ENCODE peak calls at places on chromosomes 2 and 18, in eight cellular contexts. One of them, this sample, is unnamed.

GRCh38 chr2:176178271-176178806 is 10.1 kb upstream of the HOXD1 start:
- DNase-seq in Daoy: peak; percentile 56
- DNase-seq in ELR: no peak
- DNase-seq in iris pigment epithelial cell: no peak
- DNase-seq in NCI-H1092 treated with DMSO at 0.1 percent for 48 hours: no peak
- DNase-seq in DMS153: no peak
- DNase-seq in stimulated activated CD8-positive, alpha-beta memory T cell treated with anti-CD3 and anti-CD28 coated beads, Interleukin-12 subunit alpha, Interleukin-12 subunit beta, amount 100 ng/mL, for 4 hours: no peak
- DNase-seq in SK-N-MC: no peak
- DNase-seq in this sample: no peak

GRCh38 chr2:218896501-218897393 is 16.1 kb downstream of the WNT10A start:
- DNase-seq in Daoy: peak; percentile 91
- DNase-seq in ELR: peak; percentile 46
- DNase-seq in iris pigment epithelial cell: peak; percentile 46
- DNase-seq in NCI-H1092 treated with DMSO at 0.1 percent for 48 hours: peak; percentile 16
- DNase-seq in DMS153: peak; percentile 15
- DNase-seq in stimulated activated CD8-positive, alpha-beta memory T cell treated with anti-CD3 and anti-CD28 coated beads, Interleukin-12 subunit alpha, Interleukin-12 subunit beta, amount 100 ng/mL, for 4 hours: peak; percentile 78
- DNase-seq in SK-N-MC: no peak
- DNase-seq in this sample: no peak

GRCh38 chr2:66440011-66440542 is 5.2 kb downstream of the MEIS1 start:
- DNase-seq in Daoy: no peak
- DNase-seq in ELR: peak; percentile 53
- DNase-seq in iris pigment epithelial cell: no peak
- DNase-seq in NCI-H1092 treated with DMSO at 0.1 percent for 48 hours: no peak
- DNase-seq in DMS153: no peak
- DNase-seq in stimulated activated CD8-positive, alpha-beta memory T cell treated with anti-CD3 and anti-CD28 coated beads, Interleukin-12 subunit alpha, Interleukin-12 subunit beta, amount 100 ng/mL, for 4 hours: no peak
- DNase-seq in SK-N-MC: no peak
- DNase-seq in this sample: no peak

GRCh38 chr2:238527565-238527964 is 100.8 kb downstream of the ASB1 start:
- DNase-seq in Daoy: no peak
- DNase-seq in ELR: peak; percentile 74
- DNase-seq in iris pigment epithelial cell: no peak
- DNase-seq in NCI-H1092 treated with DMSO at 0.1 percent for 48 hours: no peak
- DNase-seq in DMS153: no peak
- DNase-seq in stimulated activated CD8-positive, alpha-beta memory T cell treated with anti-CD3 and anti-CD28 coated beads, Interleukin-12 subunit alpha, Interleukin-12 subunit beta, amount 100 ng/mL, for 4 hours: no peak
- DNase-seq in SK-N-MC: no peak
- DNase-seq in this sample: no peak

GRCh38 chr2:229407170-229407569 is 136.1 kb upstream of the PID1 start:
- DNase-seq in Daoy: peak; percentile 72
- DNase-seq in ELR: peak; percentile 94
- DNase-seq in iris pigment epithelial cell: peak; percentile 99
- DNase-seq in NCI-H1092 treated with DMSO at 0.1 percent for 48 hours: no peak
- DNase-seq in DMS153: peak; percentile 84
- DNase-seq in stimulated activated CD8-positive, alpha-beta memory T cell treated with anti-CD3 and anti-CD28 coated beads, Interleukin-12 subunit alpha, Interleukin-12 subunit beta, amount 100 ng/mL, for 4 hours: no peak
- DNase-seq in SK-N-MC: no peak
- DNase-seq in this sample: peak; percentile 96

GRCh38 chr2:36859366-36859792 is 107.0 kb downstream of the STRN start:
- DNase-seq in Daoy: no peak
- DNase-seq in ELR: no peak
- DNase-seq in iris pigment epithelial cell: peak; percentile 8
- DNase-seq in NCI-H1092 treated with DMSO at 0.1 percent for 48 hours: no peak
- DNase-seq in DMS153: no peak
- DNase-seq in stimulated activated CD8-positive, alpha-beta memory T cell treated with anti-CD3 and anti-CD28 coated beads, Interleukin-12 subunit alpha, Interleukin-12 subunit beta, amount 100 ng/mL, for 4 hours: no peak
- DNase-seq in SK-N-MC: no peak
- DNase-seq in this sample: no peak

GRCh38 chr2:206392118-206392517 is 51.2 kb upstream of the ADAM23 start:
- DNase-seq in Daoy: peak; percentile 41
- DNase-seq in ELR: peak; percentile 64
- DNase-seq in iris pigment epithelial cell: peak; percentile 74
- DNase-seq in NCI-H1092 treated with DMSO at 0.1 percent for 48 hours: peak; percentile 20
- DNase-seq in DMS153: no peak
- DNase-seq in stimulated activated CD8-positive, alpha-beta memory T cell treated with anti-CD3 and anti-CD28 coated beads, Interleukin-12 subunit alpha, Interleukin-12 subunit beta, amount 100 ng/mL, for 4 hours: no peak
- DNase-seq in SK-N-MC: no peak
- DNase-seq in this sample: no peak

GRCh38 chr2:138396843-138397242 is 104.7 kb upstream of the SPOPL start:
- DNase-seq in Daoy: no peak
- DNase-seq in ELR: no peak
- DNase-seq in iris pigment epithelial cell: no peak
- DNase-seq in NCI-H1092 treated with DMSO at 0.1 percent for 48 hours: no peak
- DNase-seq in DMS153: no peak
- DNase-seq in stimulated activated CD8-positive, alpha-beta memory T cell treated with anti-CD3 and anti-CD28 coated beads, Interleukin-12 subunit alpha, Interleukin-12 subunit beta, amount 100 ng/mL, for 4 hours: no peak
- DNase-seq in SK-N-MC: no peak
- DNase-seq in this sample: no peak

GRCh38 chr2:105114551-105114950 is 76.7 kb downstream of the MRPS9 start:
- DNase-seq in Daoy: peak; percentile 53
- DNase-seq in ELR: peak; percentile 75
- DNase-seq in iris pigment epithelial cell: peak; percentile 70
- DNase-seq in NCI-H1092 treated with DMSO at 0.1 percent for 48 hours: peak; percentile 56
- DNase-seq in DMS153: peak; percentile 3
- DNase-seq in stimulated activated CD8-positive, alpha-beta memory T cell treated with anti-CD3 and anti-CD28 coated beads, Interleukin-12 subunit alpha, Interleukin-12 subunit beta, amount 100 ng/mL, for 4 hours: no peak
- DNase-seq in SK-N-MC: peak; percentile 28
- DNase-seq in this sample: peak; percentile 26

GRCh38 chr2:20496942-20497341 is 50.1 kb downstream of the RHOB start:
- DNase-seq in Daoy: no peak
- DNase-seq in ELR: no peak
- DNase-seq in iris pigment epithelial cell: no peak
- DNase-seq in NCI-H1092 treated with DMSO at 0.1 percent for 48 hours: no peak
- DNase-seq in DMS153: no peak
- DNase-seq in stimulated activated CD8-positive, alpha-beta memory T cell treated with anti-CD3 and anti-CD28 coated beads, Interleukin-12 subunit alpha, Interleukin-12 subunit beta, amount 100 ng/mL, for 4 hours: no peak
- DNase-seq in SK-N-MC: no peak
- DNase-seq in this sample: no peak

GRCh38 chr2:47778698-47779415 is 4.1 kb upstream of the MSH6 start:
- DNase-seq in Daoy: no peak
- DNase-seq in ELR: no peak
- DNase-seq in iris pigment epithelial cell: no peak
- DNase-seq in NCI-H1092 treated with DMSO at 0.1 percent for 48 hours: no peak
- DNase-seq in DMS153: no peak
- DNase-seq in stimulated activated CD8-positive, alpha-beta memory T cell treated with anti-CD3 and anti-CD28 coated beads, Interleukin-12 subunit alpha, Interleukin-12 subunit beta, amount 100 ng/mL, for 4 hours: no peak
- DNase-seq in SK-N-MC: no peak
- DNase-seq in this sample: no peak

GRCh38 chr2:39338502-39338901 is 94.7 kb upstream of the CDKL4 start:
- DNase-seq in Daoy: no peak
- DNase-seq in ELR: no peak
- DNase-seq in iris pigment epithelial cell: no peak
- DNase-seq in NCI-H1092 treated with DMSO at 0.1 percent for 48 hours: no peak
- DNase-seq in DMS153: no peak
- DNase-seq in stimulated activated CD8-positive, alpha-beta memory T cell treated with anti-CD3 and anti-CD28 coated beads, Interleukin-12 subunit alpha, Interleukin-12 subunit beta, amount 100 ng/mL, for 4 hours: no peak
- DNase-seq in SK-N-MC: no peak
- DNase-seq in this sample: no peak

GRCh38 chr2:55862673-55863390 is 60.8 kb downstream of the EFEMP1 start:
- DNase-seq in Daoy: peak; percentile 94
- DNase-seq in ELR: peak; percentile 99
- DNase-seq in iris pigment epithelial cell: peak; percentile 100
- DNase-seq in NCI-H1092 treated with DMSO at 0.1 percent for 48 hours: no peak
- DNase-seq in DMS153: no peak
- DNase-seq in stimulated activated CD8-positive, alpha-beta memory T cell treated with anti-CD3 and anti-CD28 coated beads, Interleukin-12 subunit alpha, Interleukin-12 subunit beta, amount 100 ng/mL, for 4 hours: no peak
- DNase-seq in SK-N-MC: no peak
- DNase-seq in this sample: no peak

GRCh38 chr2:68936889-68937288 is 15.8 kb downstream of the GKN2 start:
- DNase-seq in Daoy: peak; percentile 42
- DNase-seq in ELR: peak; percentile 34
- DNase-seq in iris pigment epithelial cell: peak; percentile 43
- DNase-seq in NCI-H1092 treated with DMSO at 0.1 percent for 48 hours: no peak
- DNase-seq in DMS153: no peak
- DNase-seq in stimulated activated CD8-positive, alpha-beta memory T cell treated with anti-CD3 and anti-CD28 coated beads, Interleukin-12 subunit alpha, Interleukin-12 subunit beta, amount 100 ng/mL, for 4 hours: no peak
- DNase-seq in SK-N-MC: no peak
- DNase-seq in this sample: no peak

GRCh38 chr2:181679544-181679979 is 755 bp downstream of the NEUROD1 start:
- DNase-seq in Daoy: no peak
- DNase-seq in ELR: no peak
- DNase-seq in iris pigment epithelial cell: no peak
- DNase-seq in NCI-H1092 treated with DMSO at 0.1 percent for 48 hours: no peak
- DNase-seq in DMS153: no peak
- DNase-seq in stimulated activated CD8-positive, alpha-beta memory T cell treated with anti-CD3 and anti-CD28 coated beads, Interleukin-12 subunit alpha, Interleukin-12 subunit beta, amount 100 ng/mL, for 4 hours: no peak
- DNase-seq in SK-N-MC: no peak
- DNase-seq in this sample: no peak

GRCh38 chr2:212177724-212178123 is 360.9 kb downstream of the ERBB4 start:
- DNase-seq in Daoy: no peak
- DNase-seq in ELR: peak; percentile 44
- DNase-seq in iris pigment epithelial cell: peak; percentile 27
- DNase-seq in NCI-H1092 treated with DMSO at 0.1 percent for 48 hours: no peak
- DNase-seq in DMS153: no peak
- DNase-seq in stimulated activated CD8-positive, alpha-beta memory T cell treated with anti-CD3 and anti-CD28 coated beads, Interleukin-12 subunit alpha, Interleukin-12 subunit beta, amount 100 ng/mL, for 4 hours: no peak
- DNase-seq in SK-N-MC: no peak
- DNase-seq in this sample: no peak

GRCh38 chr2:217853301-217853881 is 149.4 kb downstream of the TNS1 start:
- DNase-seq in Daoy: no peak
- DNase-seq in ELR: peak; percentile 28
- DNase-seq in iris pigment epithelial cell: peak; percentile 55
- DNase-seq in NCI-H1092 treated with DMSO at 0.1 percent for 48 hours: no peak
- DNase-seq in DMS153: no peak
- DNase-seq in stimulated activated CD8-positive, alpha-beta memory T cell treated with anti-CD3 and anti-CD28 coated beads, Interleukin-12 subunit alpha, Interleukin-12 subunit beta, amount 100 ng/mL, for 4 hours: no peak
- DNase-seq in SK-N-MC: no peak
- DNase-seq in this sample: no peak

GRCh38 chr2:96816836-96817702 is 1.0 kb downstream of the CNNM3 start:
- DNase-seq in Daoy: peak; percentile 28
- DNase-seq in ELR: peak; percentile 42
- DNase-seq in iris pigment epithelial cell: peak; percentile 47
- DNase-seq in NCI-H1092 treated with DMSO at 0.1 percent for 48 hours: peak; percentile 29
- DNase-seq in DMS153: no peak
- DNase-seq in stimulated activated CD8-positive, alpha-beta memory T cell treated with anti-CD3 and anti-CD28 coated beads, Interleukin-12 subunit alpha, Interleukin-12 subunit beta, amount 100 ng/mL, for 4 hours: no peak
- DNase-seq in SK-N-MC: no peak
- DNase-seq in this sample: no peak

GRCh38 chr2:237156131-237156856 is 70.6 kb downstream of the COPS8 start:
- DNase-seq in Daoy: peak; percentile 86
- DNase-seq in ELR: peak; percentile 91
- DNase-seq in iris pigment epithelial cell: peak; percentile 92
- DNase-seq in NCI-H1092 treated with DMSO at 0.1 percent for 48 hours: no peak
- DNase-seq in DMS153: no peak
- DNase-seq in stimulated activated CD8-positive, alpha-beta memory T cell treated with anti-CD3 and anti-CD28 coated beads, Interleukin-12 subunit alpha, Interleukin-12 subunit beta, amount 100 ng/mL, for 4 hours: peak; percentile 19
- DNase-seq in SK-N-MC: no peak
- DNase-seq in this sample: peak; percentile 79

GRCh38 chr2:17830053-17831034 is 14.1 kb downstream of the MSGN1 start:
- DNase-seq in Daoy: peak; percentile 70
- DNase-seq in ELR: peak; percentile 60
- DNase-seq in iris pigment epithelial cell: peak; percentile 65
- DNase-seq in NCI-H1092 treated with DMSO at 0.1 percent for 48 hours: peak; percentile 63
- DNase-seq in DMS153: peak; percentile 71
- DNase-seq in stimulated activated CD8-positive, alpha-beta memory T cell treated with anti-CD3 and anti-CD28 coated beads, Interleukin-12 subunit alpha, Interleukin-12 subunit beta, amount 100 ng/mL, for 4 hours: no peak
- DNase-seq in SK-N-MC: peak; percentile 20
- DNase-seq in this sample: peak; percentile 33

GRCh38 chr18:3424280-3424890 is 25.6 kb upstream of the TGIF1 start:
- DNase-seq in Daoy: no peak
- DNase-seq in ELR: no peak
- DNase-seq in iris pigment epithelial cell: peak; percentile 42
- DNase-seq in NCI-H1092 treated with DMSO at 0.1 percent for 48 hours: no peak
- DNase-seq in DMS153: no peak
- DNase-seq in stimulated activated CD8-positive, alpha-beta memory T cell treated with anti-CD3 and anti-CD28 coated beads, Interleukin-12 subunit alpha, Interleukin-12 subunit beta, amount 100 ng/mL, for 4 hours: no peak
- DNase-seq in SK-N-MC: no peak
- DNase-seq in this sample: no peak

This sample was measured in smooth muscle cell of the brain vasculature.